ENCODE peak calls at places on chromosomes 7 and 10, in six cellular contexts. Z is psoas muscle; L is ovary; I is naive thymus-derived CD4-positive, alpha-beta T cell; H is mammary epithelial cell; R is CD8-positive, alpha-beta T cell. C is an unnamed sample. For H3K4me1, the result is how much of the 10 kb centered on the place peaks cover.

GRCh38 chr10:3777876-3778707 is 6.9 kb downstream of the KLF6 start:
- DNase-seq in H (peak), L (no peak), I (no peak), R (no peak), Z (no peak), C (no peak)

GRCh38 chr7:117582219-117582704 is 102.4 kb downstream of the CFTR start:
- DNase-seq in Z (peak), I (no peak), R (no peak), H (no peak), L (no peak), C (no peak)

GRCh38 chr7:22823142-22823497 is 471 bp upstream of the TOMM7 start:
- DNase-seq in R (no peak), H (no peak), L (no peak), Z (no peak), I (no peak), C (no peak)

GRCh38 chr10:87734987-87735827 is 75.5 kb downstream of the PAPSS2 start:
- DNase-seq in I (no peak), Z (no peak), L (peak), H (peak), R (no peak), C (no peak)

GRCh38 chr10:89327803-89328441 is at the start of gene IFIT3:
- DNase-seq in R (no peak), L (peak), Z (peak), I (peak), H (peak), C (peak)

GRCh38 chr10:22681783-22682183 is 32.6 kb downstream of the PIP4K2A start:
- DNase-seq in R (peak), Z (no peak), I (peak), L (no peak), H (peak), C (no peak)

GRCh38 chr7:27237735-27238334 is 4.8 kb upstream of the EVX1 start:
- DNase-seq in I (no peak), L (no peak), H (peak), Z (no peak), R (no peak), C (no peak)

GRCh38 chr7:18901351-18901750 is 216.1 kb downstream of the TWIST1 start:
- DNase-seq in I (no peak), R (no peak), L (no peak), Z (no peak), H (no peak), C (no peak)

GRCh38 chr7:92813390-92814024 is 22.9 kb downstream of the CDK6 start:
- DNase-seq in L (no peak), Z (no peak), H (peak), I (peak), R (no peak), C (no peak)

GRCh38 chr7:106891545-106892410 is 26.7 kb downstream of the PIK3CG start:
- DNase-seq in L (no peak), I (no peak), R (no peak), H (no peak), Z (no peak), C (no peak)

GRCh38 chr10:10826125-10826524 is 191.5 kb upstream of the CELF2 start:
- DNase-seq in Z (no peak), L (no peak), R (no peak), H (peak), I (no peak), C (no peak)

GRCh38 chr7:45435846-45436245 is 138.3 kb upstream of the ADCY1 start:
- DNase-seq in L (no peak), I (no peak), R (no peak), Z (no peak), H (peak), C (no peak)

GRCh38 chr7:84040365-84040764 is 154.2 kb downstream of the SEMA3A start:
- DNase-seq in Z (no peak), H (no peak), I (no peak), L (no peak), R (no peak), C (no peak)

GRCh38 chr7:152602962-152603361 is 73.0 kb downstream of the XRCC2 start:
- DNase-seq in L (no peak), Z (no peak), I (no peak), H (no peak), R (no peak), C (no peak)

GRCh38 chr7:74606909-74607255 is 50.6 kb upstream of the GTF2I start:
- DNase-seq in H (no peak), Z (no peak), L (no peak), I (no peak), R (no peak), C (no peak)

GRCh38 chr7:136942396-136942795 is 73.9 kb downstream of the CHRM2 start:
- DNase-seq in R (no peak), L (no peak), H (no peak), I (no peak), Z (no peak), C (no peak)

GRCh38 chr7:151680810-151681209 is 161.1 kb upstream of the RHEB start:
- DNase-seq in I (no peak), H (no peak), L (peak), R (no peak), Z (peak), C (no peak)

GRCh38 chr10:68576118-68576517 is 16.0 kb downstream of the TET1 start:
- DNase-seq in R (no peak), H (no peak), I (no peak), L (no peak), Z (no peak), C (peak)

GRCh38 chr7:158411232-158411950 is 176.2 kb downstream of the PTPRN2 start:
- DNase-seq in R (no peak), I (no peak), H (no peak), L (no peak), Z (no peak), C (no peak)

GRCh38 chr7:158410720-158411119 is 176.9 kb downstream of the PTPRN2 start:
- DNase-seq in Z (no peak), R (no peak), L (no peak), I (no peak), H (no peak), C (no peak)

GRCh38 chr7:158407581-158408331 is 179.9 kb downstream of the PTPRN2 start:
- DNase-seq in L (no peak), Z (no peak), I (peak), H (peak), R (no peak), C (no peak)

GRCh38 chr7:158409120-158409519 is 178.5 kb downstream of the PTPRN2 start:
- DNase-seq in H (no peak), R (no peak), Z (no peak), I (no peak), L (no peak), C (no peak)

DNA sequence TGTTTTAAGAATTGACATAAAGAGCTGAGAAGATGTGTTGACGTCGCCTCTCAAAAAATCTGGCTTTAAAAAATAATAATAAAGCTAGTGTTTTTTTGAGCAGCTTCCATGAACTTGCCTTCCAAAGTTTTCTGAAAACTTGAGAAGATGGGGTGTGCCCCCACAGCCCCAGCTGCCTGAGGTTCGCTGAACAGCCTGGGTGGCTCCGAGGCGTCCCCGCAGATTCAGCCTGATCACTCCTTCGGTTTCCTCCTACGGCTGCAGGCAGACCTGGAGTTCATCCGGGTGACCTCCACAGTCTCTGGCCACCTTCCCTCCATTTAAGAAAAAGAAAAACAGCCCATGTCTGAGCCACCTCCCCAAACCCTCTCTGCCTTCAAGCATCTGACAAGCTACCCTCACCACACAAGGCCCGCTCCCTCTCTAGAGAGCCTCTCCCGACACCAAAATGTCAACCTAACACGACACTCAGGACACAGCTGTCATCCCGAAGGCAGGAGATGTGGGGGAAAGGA is 177.8 kb downstream of the PTPRN2 start:
- DNase-seq in R (no peak), H (no peak), I (no peak), L (no peak), Z (no peak), C (no peak)
- H3K4me1 ChIP-seq in R (under half), H (under half), I (under half), L (under half), Z (under half), C (under half)

DNA sequence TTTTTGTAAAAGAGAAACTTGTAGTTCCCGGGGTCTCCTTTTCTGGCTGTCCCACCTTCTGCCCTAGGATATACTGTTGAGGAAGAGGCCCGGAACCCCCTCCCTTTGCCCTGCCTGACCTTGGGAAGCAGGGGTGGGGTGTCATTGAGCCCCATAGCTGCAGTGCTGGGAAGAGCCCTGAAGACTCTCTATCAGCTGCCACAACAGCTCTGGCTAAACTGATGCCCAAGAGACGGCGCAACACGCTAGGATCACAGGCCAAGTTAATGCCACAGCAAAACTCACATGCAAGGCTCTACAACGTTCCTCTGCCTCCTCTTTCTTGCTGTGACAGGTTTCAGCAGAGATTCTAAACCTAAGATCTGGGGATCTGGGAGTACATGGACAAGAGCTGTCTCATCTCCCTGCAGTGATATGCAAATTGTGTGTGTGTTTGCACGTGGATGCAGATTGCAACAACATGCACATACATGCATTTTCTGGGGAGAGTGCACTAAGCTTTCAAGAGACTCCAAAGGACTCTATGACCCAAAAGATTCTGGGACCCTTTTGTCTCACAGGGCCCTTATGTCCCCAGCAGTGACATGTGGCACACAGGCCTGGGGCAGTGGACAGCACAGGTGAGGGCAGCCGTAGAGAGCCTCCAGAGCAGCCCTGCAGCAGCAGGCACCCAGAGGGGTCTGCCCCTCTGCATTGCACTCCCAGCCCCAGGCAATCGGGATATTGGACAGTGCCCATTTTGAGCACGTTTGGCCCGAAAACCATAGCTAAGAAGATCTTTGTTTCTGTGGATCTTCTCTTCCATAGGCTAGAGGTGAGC is 2.5 kb downstream of the RASSF4 start:
- DNase-seq in I (no peak), R (no peak), H (no peak), L (peak), Z (no peak), C (no peak)
- H3K4me1 ChIP-seq in I (under half), R (under half), H (under half), L (under half), Z (half or more), C (half or more)

GRCh38 chr7:101960985-101961708 is 143.7 kb downstream of the CUX1 start:
- DNase-seq in H (no peak), L (no peak), R (no peak), I (no peak), Z (no peak), C (no peak)

GRCh38 chr7:101968720-101969466 is 151.5 kb downstream of the CUX1 start:
- DNase-seq in I (no peak), L (no peak), Z (no peak), R (no peak), H (no peak), C (no peak)

GRCh38 chr7:101963693-101964092 is 146.3 kb downstream of the CUX1 start:
- DNase-seq in Z (no peak), I (no peak), L (no peak), R (no peak), H (no peak), C (no peak)

GRCh38 chr7:101960323-101960722 is 142.9 kb downstream of the CUX1 start:
- DNase-seq in L (no peak), Z (no peak), R (no peak), H (no peak), I (no peak), C (no peak)

GRCh38 chr7:101964680-101965079 is 147.3 kb downstream of the CUX1 start:
- DNase-seq in H (no peak), Z (no peak), L (no peak), I (no peak), R (no peak), C (no peak)
- H3K4me1 ChIP-seq in H (under half), Z (under half), L (under half), I (under half), R (under half), C (under half)

DNA sequence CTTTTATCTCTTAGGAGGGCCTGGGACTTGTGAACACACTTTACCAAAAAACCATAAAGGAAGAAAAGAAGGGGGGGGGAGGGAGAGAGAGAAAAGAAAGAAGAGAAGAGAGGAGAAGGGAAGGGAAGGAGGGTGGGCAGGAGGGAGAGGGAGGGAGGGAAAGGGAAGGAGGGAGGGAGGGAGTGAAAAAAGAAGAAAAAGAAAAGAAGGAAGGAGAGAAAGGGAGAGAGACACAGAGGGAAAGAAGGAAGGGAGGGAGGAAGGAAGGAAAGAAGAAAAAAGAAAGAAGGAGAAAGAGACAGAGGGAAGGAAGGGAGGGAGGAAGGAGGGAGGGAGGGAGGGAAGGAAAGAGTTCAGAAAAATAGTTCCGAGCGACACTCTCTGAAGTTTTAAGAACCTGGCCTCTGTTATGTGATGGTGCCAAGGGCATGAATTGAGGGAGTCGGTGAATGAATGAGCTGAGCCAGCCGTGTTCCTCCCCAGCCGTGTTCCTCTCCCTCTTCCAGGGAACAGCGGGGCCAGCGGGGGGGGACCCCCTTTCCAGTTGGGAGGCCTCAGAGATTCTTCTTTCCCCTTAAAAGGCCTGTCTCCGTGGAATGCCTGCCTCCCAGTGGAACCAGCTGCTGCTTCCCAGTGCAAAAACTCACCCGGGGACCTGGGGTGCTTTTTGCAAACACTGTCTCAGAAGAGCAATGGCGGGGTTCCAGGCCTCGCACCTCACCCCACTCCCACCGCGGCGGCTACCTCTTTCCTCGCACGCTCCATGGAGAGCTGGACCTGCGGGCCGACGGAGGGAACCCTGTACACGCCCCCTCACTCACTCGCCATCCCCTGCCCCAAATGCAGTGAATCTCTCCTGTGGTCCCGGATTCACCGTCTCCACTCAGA is 84.1 kb downstream of the FOXL3 start:
- DNase-seq in Z (no peak), H (no peak), L (no peak), I (no peak), R (no peak), C (no peak)
- H3K4me1 ChIP-seq in Z (under half), H (under half), L (under half), I (under half), R (under half), C (under half)

GRCh38 chr10:132451506-132452215 is 54.7 kb downstream of the PWWP2B start:
- DNase-seq in L (peak), Z (peak), I (no peak), R (no peak), H (peak), C (no peak)

GRCh38 chr10:132452216-132452650 is 55.2 kb downstream of the PWWP2B start:
- DNase-seq in Z (peak), L (peak), H (no peak), I (no peak), R (no peak), C (no peak)

GRCh38 chr10:132450466-132450824 is 53.4 kb downstream of the PWWP2B start:
- DNase-seq in Z (peak), I (no peak), R (no peak), L (no peak), H (no peak), C (no peak)

GRCh38 chr10:132449826-132450211 is 52.8 kb downstream of the PWWP2B start:
- DNase-seq in Z (peak), L (no peak), I (no peak), R (no peak), H (no peak), C (no peak)

GRCh38 chr10:132450825-132451505 is 54.0 kb downstream of the PWWP2B start:
- DNase-seq in R (no peak), H (no peak), I (no peak), L (peak), Z (peak), C (no peak)
- H3K4me1 ChIP-seq in R (half or more), H (under half), I (under half), L (under half), Z (under half), C (under half)

DNA sequence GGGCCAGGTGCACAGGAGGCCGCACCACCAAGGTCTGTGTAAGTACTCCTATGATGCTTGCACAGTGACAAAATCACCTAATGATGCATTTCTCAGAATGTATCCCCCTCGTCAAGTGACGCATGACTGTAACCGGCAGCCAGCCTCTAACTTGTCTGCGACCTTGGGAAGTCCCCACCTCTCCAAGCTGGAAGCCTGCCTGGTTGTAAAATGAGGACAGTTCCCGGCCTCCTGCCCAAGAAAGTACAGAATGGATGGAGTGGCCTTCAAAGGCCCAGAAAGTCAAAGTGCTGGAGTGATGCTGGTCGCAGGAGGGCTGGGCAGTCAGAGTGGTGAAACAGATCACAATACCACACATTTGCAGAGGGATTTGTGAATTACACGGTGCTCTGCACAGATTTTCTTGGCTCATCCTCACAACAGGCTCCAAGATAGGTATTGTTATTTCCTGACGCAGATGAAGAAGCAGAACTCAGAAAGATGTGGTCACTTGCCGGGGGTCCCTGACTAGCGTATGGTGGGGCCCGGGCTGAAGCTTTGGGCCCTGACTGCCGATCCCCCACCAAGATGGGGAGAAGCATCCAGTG is 22.8 kb downstream of the SPOCK2 start:
- DNase-seq in L (peak), I (no peak), H (no peak), Z (no peak), R (no peak), C (no peak)
- H3K4me1 ChIP-seq in L (under half), I (under half), H (under half), Z (under half), R (under half), C (under half)

DNA sequence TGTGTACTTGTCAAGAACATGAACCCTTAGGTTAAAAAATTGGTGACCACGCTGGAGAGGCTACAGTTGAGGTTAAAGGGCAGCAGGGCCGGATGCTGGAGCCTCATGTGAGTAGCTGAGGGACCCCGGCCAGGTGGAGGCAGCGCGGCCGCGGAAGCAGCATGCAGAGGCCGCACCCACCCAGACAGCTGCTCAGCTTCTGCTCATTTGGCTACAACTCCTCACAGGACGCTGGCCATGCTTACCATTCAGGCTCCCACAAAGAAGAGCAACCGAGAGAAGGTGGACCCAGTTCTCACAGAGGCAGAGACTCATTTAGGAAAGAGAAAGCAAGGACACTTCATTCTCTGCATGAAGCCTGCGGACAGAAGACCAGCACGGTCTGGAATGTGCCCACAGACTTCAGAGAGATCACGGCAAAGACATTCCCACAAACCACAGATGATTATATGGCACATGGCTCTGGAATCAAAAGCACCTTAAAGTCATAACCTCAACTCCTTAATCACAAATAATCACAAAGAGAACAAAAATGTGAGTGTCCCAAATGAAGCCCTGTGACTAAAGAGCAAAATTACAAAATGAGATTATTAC is 94.4 kb downstream of the VOPP1 start:
- DNase-seq in L (no peak), I (no peak), R (no peak), Z (no peak), H (peak), C (no peak)
- H3K4me1 ChIP-seq in L (under half), I (under half), R (half or more), Z (under half), H (under half), C (under half)

DNA sequence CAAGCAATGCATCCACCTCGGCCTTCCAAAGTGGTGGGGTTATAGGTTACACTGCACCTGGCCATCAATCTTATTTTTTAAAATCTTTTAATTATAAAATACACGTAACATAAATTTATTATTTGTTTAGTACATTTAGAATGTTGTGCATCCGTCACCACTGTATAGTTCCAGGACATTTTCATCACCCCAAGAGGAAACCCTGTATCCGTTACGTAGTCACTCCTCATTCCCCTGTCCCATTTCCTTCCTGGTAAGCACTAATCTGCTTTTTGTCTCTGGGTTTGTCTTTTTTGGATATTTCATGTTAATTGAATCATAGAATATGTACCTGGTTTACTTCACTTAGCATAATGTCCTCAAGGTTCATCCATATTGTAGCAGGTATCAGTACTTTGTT is 51.2 kb downstream of the MAPK8 start:
- DNase-seq in Z (no peak), R (no peak), I (no peak), H (no peak), L (no peak), C (no peak)
- H3K4me1 ChIP-seq in Z (under half), R (under half), I (under half), H (under half), L (under half), C (under half)

GRCh38 chr7:55080000-55080629 is 61.3 kb downstream of the EGFR start:
- DNase-seq in I (no peak), L (no peak), H (no peak), Z (no peak), R (no peak), C (no peak)
- H3K4me1 ChIP-seq in I (under half), L (under half), H (under half), Z (under half), R (under half), C (under half)